ENCODE peak calls at places on chromosomes 11 and 22, in six cellular contexts. Z, A, Q, W, E and V are unnamed samples. For H3K4me1, the result is how much of the 10 kb centered on the place peaks cover.

GRCh38 chr22:42831712-42832111 is 25.4 kb downstream of the ARFGAP3 start:
- DNase-seq in Z (no peak), A (no peak), Q (peak), W (no peak), E (no peak), V (no peak)

GRCh38 chr11:57597971-57598830 is 716 bp downstream of the SERPING1 start:
- DNase-seq in Z (peak), A (peak), Q (peak), W (peak), E (no peak), V (peak)

GRCh38 chr11:8671242-8671641 is 11.2 kb downstream of the TRIM66 start:
- DNase-seq in Z (peak), A (no peak), Q (no peak), W (peak), E (no peak), V (no peak)

GRCh38 chr11:17600316-17601205 is 53.5 kb downstream of the OTOG start:
- DNase-seq in Z (peak), A (peak), Q (no peak), W (peak), E (no peak), V (peak)

GRCh38 chr11:120532511-120533196 is 21.1 kb downstream of the GRIK4 start:
- DNase-seq in Z (no peak), A (no peak), Q (no peak), W (no peak), E (no peak), V (no peak)

GRCh38 chr11:8719260-8720190 is 36.9 kb downstream of the RPL27A start:
- DNase-seq in Z (no peak), A (no peak), Q (no peak), W (peak), E (peak), V (no peak)

GRCh38 chr11:33248416-33248957 is 8.7 kb upstream of the HIPK3 start:
- DNase-seq in Z (no peak), A (no peak), Q (no peak), W (no peak), E (no peak), V (no peak)

GRCh38 chr22:49773531-49773930 is 54.1 kb downstream of the BRD1 start:
- DNase-seq in Z (no peak), A (no peak), Q (no peak), W (no peak), E (no peak), V (no peak)

GRCh38 chr11:112113539-112114457 is 27.1 kb downstream of the SDHD start:
- DNase-seq in Z (peak), A (no peak), Q (no peak), W (no peak), E (no peak), V (no peak)

GRCh38 chr11:122340607-122341006 is 224.6 kb upstream of the BLID start:
- DNase-seq in Z (no peak), A (no peak), Q (no peak), W (no peak), E (no peak), V (no peak)

GRCh38 chr11:6111635-6112034 is 4.2 kb downstream of the OR56B4 start:
- DNase-seq in Z (no peak), A (no peak), Q (no peak), W (no peak), E (no peak), V (no peak)

GRCh38 chr22:24542641-24543040 is 12.3 kb downstream of the GUCD1 start:
- DNase-seq in Z (no peak), A (peak), Q (no peak), W (no peak), E (no peak), V (peak)

GRCh38 chr11:382081-382643 is 11.8 kb upstream of the PKP3 start:
- DNase-seq in Z (no peak), A (no peak), Q (no peak), W (no peak), E (no peak), V (no peak)

GRCh38 chr11:133835258-133836075 is 9.8 kb downstream of the SPATA19 start:
- DNase-seq in Z (peak), A (no peak), Q (no peak), W (no peak), E (peak), V (no peak)

GRCh38 chr11:66981976-66982578 is 7.0 kb downstream of the C11orf86 start:
- DNase-seq in Z (no peak), A (peak), Q (peak), W (peak), E (peak), V (peak)

GRCh38 chr22:32950366-32950765 is 107.8 kb downstream of the SYN3 start:
- DNase-seq in Z (no peak), A (no peak), Q (no peak), W (no peak), E (no peak), V (no peak)

GRCh38 chr11:47987781-47988180 is 7.4 kb downstream of the PTPRJ start:
- DNase-seq in Z (no peak), A (peak), Q (no peak), W (peak), E (no peak), V (peak)

GRCh38 chr22:23280356-23281052 is 100.2 kb downstream of the BCR start:
- DNase-seq in Z (no peak), A (no peak), Q (no peak), W (no peak), E (no peak), V (no peak)

DNA sequence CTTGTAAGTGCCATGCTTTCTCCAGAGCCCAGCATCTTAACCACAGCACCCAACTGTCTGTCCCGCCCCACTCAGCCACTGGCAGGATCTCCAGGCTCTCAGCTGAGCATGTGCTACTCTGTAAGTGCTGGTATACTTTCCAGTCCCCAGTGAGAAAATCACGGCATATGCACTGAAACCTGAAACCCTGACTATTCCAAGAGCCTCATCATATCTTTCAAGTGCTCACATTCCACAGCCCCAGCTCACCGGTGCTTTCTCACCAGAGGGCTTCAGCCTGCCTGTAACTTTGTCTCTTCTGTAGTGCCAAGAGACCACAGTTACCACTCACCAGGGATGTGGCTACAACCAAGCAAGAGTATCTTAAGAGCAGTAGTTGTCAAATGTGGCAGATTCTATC is 24.4 kb upstream of the PAMR1 start:
- DNase-seq in Z (peak), A (no peak), Q (no peak), W (no peak), E (no peak), V (no peak)
- H3K4me1 ChIP-seq in Z (under half), A (under half), Q (under half), W (under half), E (under half), V (under half)

DNA sequence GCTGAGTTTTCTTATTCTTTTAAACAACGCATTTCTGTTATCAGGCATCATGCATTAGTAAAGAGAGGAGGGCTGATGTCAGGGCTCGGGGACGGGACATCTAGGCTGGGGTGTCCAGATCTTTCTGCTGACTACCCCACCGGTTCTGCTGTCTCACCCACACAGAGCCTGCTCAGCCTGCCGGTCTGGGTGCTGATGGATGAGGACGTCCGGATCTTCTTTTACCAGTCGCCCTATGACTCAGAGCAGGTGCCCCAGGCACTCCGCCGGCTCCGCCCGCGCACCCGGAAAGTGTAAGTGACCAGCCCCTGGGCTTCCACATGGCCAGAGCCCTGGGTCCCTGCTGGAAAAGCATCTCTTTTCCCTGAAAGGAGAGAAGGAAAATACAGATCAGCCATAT is 9.4 kb downstream of the NCF4 start:
- DNase-seq in Z (no peak), A (no peak), Q (no peak), W (no peak), E (no peak), V (no peak)
- TF ChIP-seq POLR2AphosphoS5 in Z (no peak), A (no peak), Q (no peak), W (no peak), E (no peak), V (no peak)

GRCh38 chr11:118620529-118621070 is 13.2 kb downstream of the PHLDB1 start:
- DNase-seq in Z (no peak), A (no peak), Q (no peak), W (no peak), E (no peak), V (no peak)
- H3K4me1 ChIP-seq in Z (under half), A (half or more), Q (half or more), W (half or more), E (under half), V (under half)

DNA sequence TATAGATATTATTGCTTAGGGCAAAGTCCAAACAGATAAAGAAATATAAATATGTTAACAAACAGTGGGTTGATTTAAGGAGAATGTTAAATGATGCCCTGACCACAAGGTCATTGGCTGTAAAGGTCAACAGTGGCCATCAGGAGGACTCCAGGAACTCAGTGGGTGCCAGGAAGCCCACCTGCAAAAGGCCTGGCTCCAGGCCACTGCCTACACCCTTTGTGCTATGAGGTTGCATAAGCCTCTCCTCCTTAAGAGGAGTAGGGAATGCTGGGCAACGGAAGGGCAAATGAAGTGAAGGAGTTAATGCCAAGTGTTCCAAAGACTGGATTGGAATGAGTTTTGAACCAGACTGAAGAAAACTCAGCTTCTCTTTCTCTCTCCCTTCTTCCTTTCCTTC is 73.3 kb upstream of the ALX4 start:
- DNase-seq in Z (no peak), A (no peak), Q (peak), W (no peak), E (no peak), V (no peak)
- TF ChIP-seq POLR2AphosphoS5 in Z (no peak), A (no peak), Q (no peak), W (no peak), E (no peak), V (no peak)

DNA sequence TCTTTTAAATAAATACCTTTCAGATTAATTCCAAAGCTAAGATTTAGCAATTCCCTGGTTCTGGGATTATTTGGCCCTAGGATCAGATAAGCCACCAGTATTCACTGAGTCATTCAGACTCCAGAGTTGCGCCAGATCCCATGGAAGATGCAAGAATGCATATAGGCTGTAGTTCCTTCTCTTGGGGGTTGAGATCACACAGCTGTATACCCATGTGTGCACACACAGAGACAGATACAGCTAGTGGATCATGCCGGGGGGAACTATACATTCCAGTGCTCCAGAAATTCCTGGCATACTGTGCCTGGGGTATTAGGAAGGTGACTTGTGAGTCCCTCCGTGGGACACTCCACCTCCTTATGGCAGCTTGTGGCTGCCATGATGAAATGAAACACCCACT is 75.4 kb downstream of the ZBTB16 start:
- DNase-seq in Z (no peak), A (no peak), Q (no peak), W (no peak), E (no peak), V (no peak)
- H3K4me1 ChIP-seq in Z (under half), A (half or more), Q (half or more), W (half or more), E (under half), V (under half)